ENCODE peak calls at places on chromosome 1, in eight cellular contexts. One of them, this sample, is unnamed. For H3K27me3, the result is how much of the 10 kb centered on the place peaks cover.

GRCh38 chr1:206041640-206042039 is 11.3 kb upstream of the RHEX start:
- DNase-seq in H9: peak
- DNase-seq in stomach: no peak
- DNase-seq in esophagus squamous epithelium: no peak
- DNase-seq in heart right ventricle: no peak
- DNase-seq in Karpas-422: no peak
- DNase-seq in HL-60: no peak
- DNase-seq in hepatocyte: peak
- DNase-seq in this sample: no peak

GRCh38 chr1:9260086-9260766 is 25.7 kb downstream of the H6PD start:
- DNase-seq in esophagus squamous epithelium: no peak
- DNase-seq in H9: no peak
- DNase-seq in HL-60: no peak
- DNase-seq in Karpas-422: no peak
- DNase-seq in heart right ventricle: no peak
- DNase-seq in hepatocyte: no peak
- DNase-seq in stomach: no peak
- DNase-seq in this sample: no peak

GRCh38 chr1:217369271-217369981 is 261.5 kb downstream of the GPATCH2 start:
- DNase-seq in HL-60: no peak
- DNase-seq in stomach: no peak
- DNase-seq in esophagus squamous epithelium: no peak
- DNase-seq in hepatocyte: no peak
- DNase-seq in heart right ventricle: no peak
- DNase-seq in Karpas-422: peak
- DNase-seq in H9: peak
- DNase-seq in this sample: no peak

GRCh38 chr1:46603858-46604549 is at the start of gene MKNK1:
- DNase-seq in esophagus squamous epithelium: peak
- DNase-seq in hepatocyte: peak
- DNase-seq in stomach: peak
- DNase-seq in heart right ventricle: peak
- DNase-seq in Karpas-422: peak
- DNase-seq in HL-60: peak
- DNase-seq in H9: peak
- DNase-seq in this sample: peak

GRCh38 chr1:41716188-41717130 is 202.3 kb downstream of the HIVEP3 start:
- DNase-seq in Karpas-422: no peak
- DNase-seq in HL-60: no peak
- DNase-seq in stomach: no peak
- DNase-seq in H9: no peak
- DNase-seq in heart right ventricle: no peak
- DNase-seq in hepatocyte: no peak
- DNase-seq in esophagus squamous epithelium: no peak
- DNase-seq in this sample: no peak

GRCh38 chr1:167012570-167012969 is 23.5 kb downstream of the MAEL start:
- DNase-seq in Karpas-422: no peak
- DNase-seq in HL-60: no peak
- DNase-seq in hepatocyte: no peak
- DNase-seq in heart right ventricle: no peak
- DNase-seq in stomach: no peak
- DNase-seq in H9: no peak
- DNase-seq in esophagus squamous epithelium: no peak
- DNase-seq in this sample: no peak

GRCh38 chr1:88029142-88029541 is 654.9 kb upstream of the PKN2 start:
- DNase-seq in hepatocyte: peak
- DNase-seq in esophagus squamous epithelium: no peak
- DNase-seq in heart right ventricle: no peak
- DNase-seq in Karpas-422: no peak
- DNase-seq in HL-60: no peak
- DNase-seq in stomach: no peak
- DNase-seq in H9: no peak
- DNase-seq in this sample: no peak

GRCh38 chr1:216531308-216532239 is 108.3 kb upstream of the USH2A start:
- DNase-seq in esophagus squamous epithelium: no peak
- DNase-seq in stomach: no peak
- DNase-seq in HL-60: no peak
- DNase-seq in heart right ventricle: no peak
- DNase-seq in Karpas-422: no peak
- DNase-seq in hepatocyte: no peak
- DNase-seq in H9: no peak
- DNase-seq in this sample: no peak

GRCh38 chr1:115557715-115558114 is 84.1 kb upstream of the VANGL1 start:
- DNase-seq in heart right ventricle: no peak
- DNase-seq in H9: no peak
- DNase-seq in stomach: no peak
- DNase-seq in hepatocyte: no peak
- DNase-seq in HL-60: no peak
- DNase-seq in Karpas-422: no peak
- DNase-seq in esophagus squamous epithelium: no peak
- DNase-seq in this sample: no peak

GRCh38 chr1:102776074-102776473 is 332.2 kb downstream of the COL11A1 start:
- DNase-seq in stomach: no peak
- DNase-seq in esophagus squamous epithelium: no peak
- DNase-seq in HL-60: no peak
- DNase-seq in H9: peak
- DNase-seq in Karpas-422: no peak
- DNase-seq in heart right ventricle: no peak
- DNase-seq in hepatocyte: no peak
- DNase-seq in this sample: no peak

GRCh38 chr1:62621907-62622306 is 24.6 kb downstream of the ANGPTL3 start:
- DNase-seq in esophagus squamous epithelium: no peak
- DNase-seq in Karpas-422: no peak
- DNase-seq in hepatocyte: peak
- DNase-seq in heart right ventricle: no peak
- DNase-seq in H9: no peak
- DNase-seq in stomach: no peak
- DNase-seq in HL-60: peak
- DNase-seq in this sample: peak

GRCh38 chr1:30759718-30760281 is 2.2 kb upstream of the LAPTM5 start:
- DNase-seq in stomach: no peak
- DNase-seq in H9: no peak
- DNase-seq in Karpas-422: no peak
- DNase-seq in esophagus squamous epithelium: no peak
- DNase-seq in hepatocyte: no peak
- DNase-seq in HL-60: no peak
- DNase-seq in heart right ventricle: no peak
- DNase-seq in this sample: no peak

GRCh38 chr1:113683384-113684152 is 75.7 kb downstream of the PHTF1 start:
- DNase-seq in stomach: no peak
- DNase-seq in H9: no peak
- DNase-seq in heart right ventricle: no peak
- DNase-seq in HL-60: no peak
- DNase-seq in hepatocyte: no peak
- DNase-seq in Karpas-422: no peak
- DNase-seq in esophagus squamous epithelium: no peak
- DNase-seq in this sample: no peak

GRCh38 chr1:45003741-45004140 is 7.4 kb downstream of the HECTD3 start:
- DNase-seq in Karpas-422: no peak
- DNase-seq in H9: no peak
- DNase-seq in stomach: no peak
- DNase-seq in heart right ventricle: no peak
- DNase-seq in hepatocyte: no peak
- DNase-seq in HL-60: no peak
- DNase-seq in esophagus squamous epithelium: no peak
- DNase-seq in this sample: no peak

GRCh38 chr1:200224315-200224714 is 185.5 kb downstream of the ZNF281 start:
- DNase-seq in hepatocyte: no peak
- DNase-seq in H9: no peak
- DNase-seq in heart right ventricle: no peak
- DNase-seq in stomach: no peak
- DNase-seq in HL-60: no peak
- DNase-seq in esophagus squamous epithelium: no peak
- DNase-seq in Karpas-422: no peak
- DNase-seq in this sample: no peak

GRCh38 chr1:115255154-115255553 is 82.9 kb downstream of the NGF start:
- DNase-seq in heart right ventricle: no peak
- DNase-seq in H9: no peak
- DNase-seq in HL-60: no peak
- DNase-seq in Karpas-422: no peak
- DNase-seq in esophagus squamous epithelium: no peak
- DNase-seq in stomach: no peak
- DNase-seq in hepatocyte: no peak
- DNase-seq in this sample: no peak

DNA sequence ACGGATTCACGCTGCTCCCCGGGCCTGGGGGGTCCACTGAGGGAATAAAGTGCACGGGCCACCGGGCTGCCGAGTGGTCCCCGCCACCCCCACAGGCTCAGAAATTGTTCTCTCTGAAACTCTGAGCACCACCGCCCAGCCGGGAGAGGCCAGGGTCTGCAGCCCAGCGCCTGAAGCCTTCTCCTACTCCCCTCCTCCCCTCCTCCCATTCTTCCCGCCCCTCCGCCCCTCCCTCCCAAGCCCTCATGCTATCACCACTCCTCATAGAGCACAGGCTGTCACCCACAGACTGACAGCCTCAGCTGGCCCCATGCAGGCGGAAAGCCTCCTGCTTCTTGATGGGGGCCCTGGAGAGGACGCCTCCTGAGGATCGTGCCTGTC is 707 bp upstream of the GPR153 start:
- DNase-seq in Karpas-422: peak
- DNase-seq in H9: peak
- DNase-seq in stomach: no peak
- DNase-seq in hepatocyte: peak
- DNase-seq in esophagus squamous epithelium: no peak
- DNase-seq in HL-60: no peak
- DNase-seq in heart right ventricle: no peak
- DNase-seq in this sample: no peak
- H3K27ac ChIP-seq in Karpas-422: no peak
- H3K27ac ChIP-seq in H9: no peak
- H3K27ac ChIP-seq in stomach: no peak
- H3K27ac ChIP-seq in hepatocyte: no peak
- H3K27ac ChIP-seq in esophagus squamous epithelium: peak
- H3K27ac ChIP-seq in HL-60: no peak
- H3K27ac ChIP-seq in heart right ventricle: peak
- H3K27ac ChIP-seq in this sample: no peak

DNA sequence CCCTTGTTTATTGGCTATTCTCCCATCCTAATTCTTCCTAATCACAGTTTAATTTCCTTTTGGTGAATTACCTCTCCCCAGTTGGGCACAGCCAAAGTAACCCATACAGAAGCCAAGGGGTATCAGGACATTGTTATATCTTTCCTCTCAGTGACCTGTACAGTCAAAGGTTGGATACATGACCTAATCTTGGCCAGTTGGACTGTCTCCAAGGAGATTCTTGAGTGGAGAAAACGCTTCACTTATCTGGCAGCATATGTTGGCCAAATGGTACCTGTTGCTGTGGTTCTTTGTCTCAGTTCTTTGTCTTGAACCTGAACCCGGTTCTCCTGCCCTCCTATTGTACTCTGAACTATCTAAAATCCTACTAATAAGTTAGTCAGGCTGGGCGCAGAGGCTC is 15.3 kb upstream of the TBCE start:
- DNase-seq in stomach: no peak
- DNase-seq in H9: no peak
- DNase-seq in Karpas-422: no peak
- DNase-seq in esophagus squamous epithelium: no peak
- DNase-seq in hepatocyte: no peak
- DNase-seq in HL-60: no peak
- DNase-seq in heart right ventricle: no peak
- DNase-seq in this sample: no peak
- H3K27me3 ChIP-seq in stomach: under half
- H3K27me3 ChIP-seq in H9: under half
- H3K27me3 ChIP-seq in Karpas-422: under half
- H3K27me3 ChIP-seq in esophagus squamous epithelium: under half
- H3K27me3 ChIP-seq in hepatocyte: under half
- H3K27me3 ChIP-seq in HL-60: under half
- H3K27me3 ChIP-seq in heart right ventricle: under half
- H3K27me3 ChIP-seq in this sample: under half

GRCh38 chr1:36471830-36472641 is 7.9 kb upstream of the MRPS15 start:
- DNase-seq in HL-60: no peak
- DNase-seq in Karpas-422: peak
- DNase-seq in heart right ventricle: no peak
- DNase-seq in hepatocyte: no peak
- DNase-seq in stomach: no peak
- DNase-seq in esophagus squamous epithelium: no peak
- DNase-seq in H9: no peak
- DNase-seq in this sample: no peak

GRCh38 chr1:36476945-36477344 is 5.8 kb downstream of the CSF3R start:
- DNase-seq in hepatocyte: no peak
- DNase-seq in H9: no peak
- DNase-seq in HL-60: no peak
- DNase-seq in esophagus squamous epithelium: no peak
- DNase-seq in heart right ventricle: no peak
- DNase-seq in Karpas-422: no peak
- DNase-seq in stomach: no peak
- DNase-seq in this sample: no peak

GRCh38 chr1:36472656-36473055 is 8.5 kb upstream of the MRPS15 start:
- DNase-seq in esophagus squamous epithelium: no peak
- DNase-seq in stomach: no peak
- DNase-seq in hepatocyte: no peak
- DNase-seq in H9: no peak
- DNase-seq in heart right ventricle: no peak
- DNase-seq in HL-60: no peak
- DNase-seq in Karpas-422: no peak
- DNase-seq in this sample: no peak

GRCh38 chr1:36475910-36476604 is 6.7 kb downstream of the CSF3R start:
- DNase-seq in Karpas-422: no peak
- DNase-seq in heart right ventricle: no peak
- DNase-seq in H9: no peak
- DNase-seq in hepatocyte: no peak
- DNase-seq in esophagus squamous epithelium: no peak
- DNase-seq in stomach: no peak
- DNase-seq in HL-60: no peak
- DNase-seq in this sample: no peak

GRCh38 chr1:36475341-36475740 is 7.4 kb downstream of the CSF3R start:
- DNase-seq in HL-60: no peak
- DNase-seq in H9: no peak
- DNase-seq in esophagus squamous epithelium: no peak
- DNase-seq in heart right ventricle: no peak
- DNase-seq in stomach: no peak
- DNase-seq in hepatocyte: no peak
- DNase-seq in Karpas-422: no peak
- DNase-seq in this sample: no peak
- H3K27ac ChIP-seq in HL-60: no peak
- H3K27ac ChIP-seq in H9: no peak
- H3K27ac ChIP-seq in esophagus squamous epithelium: no peak
- H3K27ac ChIP-seq in heart right ventricle: no peak
- H3K27ac ChIP-seq in stomach: no peak
- H3K27ac ChIP-seq in hepatocyte: no peak
- H3K27ac ChIP-seq in Karpas-422: no peak
- H3K27ac ChIP-seq in this sample: no peak

GRCh38 chr1:10908266-10908665 is 104.2 kb upstream of the TARDBP start:
- DNase-seq in H9: no peak
- DNase-seq in stomach: no peak
- DNase-seq in HL-60: no peak
- DNase-seq in heart right ventricle: no peak
- DNase-seq in hepatocyte: no peak
- DNase-seq in esophagus squamous epithelium: no peak
- DNase-seq in Karpas-422: no peak
- DNase-seq in this sample: no peak
- H3K27me3 ChIP-seq in H9: under half
- H3K27me3 ChIP-seq in stomach: under half
- H3K27me3 ChIP-seq in HL-60: under half
- H3K27me3 ChIP-seq in heart right ventricle: under half
- H3K27me3 ChIP-seq in hepatocyte: under half
- H3K27me3 ChIP-seq in esophagus squamous epithelium: under half
- H3K27me3 ChIP-seq in Karpas-422: under half
- H3K27me3 ChIP-seq in this sample: half or more

GRCh38 chr1:24267003-24267402 is 52.2 kb upstream of the GRHL3 start:
- DNase-seq in Karpas-422: no peak
- DNase-seq in esophagus squamous epithelium: no peak
- DNase-seq in HL-60: no peak
- DNase-seq in H9: no peak
- DNase-seq in hepatocyte: no peak
- DNase-seq in stomach: no peak
- DNase-seq in heart right ventricle: no peak
- DNase-seq in this sample: no peak
- H3K27ac ChIP-seq in Karpas-422: no peak
- H3K27ac ChIP-seq in esophagus squamous epithelium: no peak
- H3K27ac ChIP-seq in HL-60: no peak
- H3K27ac ChIP-seq in H9: no peak
- H3K27ac ChIP-seq in hepatocyte: no peak
- H3K27ac ChIP-seq in stomach: no peak
- H3K27ac ChIP-seq in heart right ventricle: no peak
- H3K27ac ChIP-seq in this sample: no peak